ENCODE peak calls at places on chromosome 22, in seven cellular contexts. S is endodermal cell, L is left ventricle myocardium inferior, O is pulmonary artery endothelial cell, E is cardiac fibroblast, I is DMS153, Q is body of pancreas. W is an unnamed sample.

GRCh38 chr22:26707090-26707489 is 49.7 kb downstream of the MIAT start:
- DNase-seq in O (no peak), L (no peak), E (no peak), S (no peak), I (no peak), Q (no peak), W (no peak)

GRCh38 chr22:48647051-48647450 is 1180.6 kb downstream of the BRD1 start:
- DNase-seq in Q (no peak), L (no peak), O (no peak), I (no peak), E (no peak), S (no peak), W (no peak)

GRCh38 chr22:46042786-46043185 is 65.8 kb upstream of the WNT7B start:
- DNase-seq in I (no peak), E (no peak), S (peak), Q (no peak), L (peak), O (no peak), W (no peak)

GRCh38 chr22:20463324-20464095 is 25.9 kb upstream of the SCARF2 start:
- DNase-seq in Q (no peak), O (no peak), L (no peak), S (no peak), E (no peak), I (no peak), W (no peak)

GRCh38 chr22:39429916-39430575 is 26.8 kb upstream of the MGAT3 start:
- DNase-seq in I (no peak), O (no peak), Q (no peak), L (no peak), E (no peak), S (no peak), W (no peak)

GRCh38 chr22:45860201-45860600 is 116.8 kb downstream of the WNT7B start:
- DNase-seq in O (no peak), S (no peak), L (no peak), I (no peak), E (no peak), Q (no peak), W (no peak)

GRCh38 chr22:36253523-36254490 is 874 bp downstream of the APOL1 start:
- DNase-seq in S (no peak), I (no peak), Q (no peak), O (no peak), E (peak), L (no peak), W (no peak)

GRCh38 chr22:29093501-29093921 is 20.7 kb downstream of the KREMEN1 start:
- DNase-seq in O (no peak), I (no peak), E (no peak), L (no peak), S (no peak), Q (no peak), W (no peak)

GRCh38 chr22:24694971-24695928 is 79.3 kb downstream of the PIWIL3 start:
- DNase-seq in S (peak), O (no peak), I (no peak), E (no peak), L (no peak), Q (no peak), W (no peak)

GRCh38 chr22:24096401-24097115 is 84.7 kb upstream of the SUSD2 start:
- DNase-seq in E (no peak), O (no peak), I (no peak), L (no peak), Q (no peak), S (no peak), W (no peak)

GRCh38 chr22:47591709-47592108 is 829.3 kb downstream of the TBC1D22A start:
- DNase-seq in L (no peak), E (no peak), S (peak), I (no peak), Q (no peak), O (no peak), W (no peak)

GRCh38 chr22:36923458-36923784 is 10.0 kb downstream of the CSF2RB start:
- DNase-seq in L (no peak), O (no peak), E (no peak), S (peak), I (no peak), Q (no peak), W (no peak)

GRCh38 chr22:36863281-36863680 is 2.5 kb downstream of the NCF4 start:
- DNase-seq in L (no peak), S (no peak), E (no peak), I (no peak), O (no peak), Q (no peak), W (no peak)